ENCODE peak calls at places on chromosomes 4 and X, in five cellular contexts. F is tibial nerve, R is sciatic nerve, I is A549, Q is fibroblast of the conjunctiva. X is an unnamed sample.

GRCh38 chrX:40102393-40103381 is 4.9 kb upstream of the BCOR start:
- DNase-seq in Q (no peak), R (no peak), I (no peak), F (no peak), X (no peak)

GRCh38 chr4:83138979-83139378 is 24.4 kb upstream of the PLAC8 start:
- DNase-seq in I (no peak), R (no peak), Q (no peak), F (no peak), X (no peak)

GRCh38 chrX:4994855-4995254 is 1233.8 kb downstream of the NLGN4X start:
- DNase-seq in I (no peak), R (no peak), Q (no peak), F (no peak), X (no peak)

GRCh38 chr4:72712997-72713396 is 144.0 kb upstream of the ADAMTS3 start:
- DNase-seq in Q (no peak), R (no peak), I (no peak), F (no peak), X (no peak)

GRCh38 chr4:27040351-27040750 is 179.7 kb downstream of the STIM2 start:
- DNase-seq in Q (no peak), F (no peak), R (no peak), I (no peak), X (no peak)

GRCh38 chr4:83490876-83491450 is 6.1 kb upstream of the ABRAXAS1 start:
- DNase-seq in R (no peak), F (no peak), I (peak), Q (peak), X (no peak)

GRCh38 chrX:77668391-77669237 is 117.4 kb downstream of the ATRX start:
- DNase-seq in Q (peak), F (no peak), I (peak), R (no peak), X (no peak)

GRCh38 chr4:177728361-177729152 is 286.3 kb upstream of the AGA start:
- DNase-seq in I (no peak), F (no peak), R (no peak), Q (no peak), X (peak)

GRCh38 chr4:2274320-2275043 is 12.6 kb upstream of the MXD4 start:
- DNase-seq in Q (no peak), R (no peak), I (no peak), F (no peak), X (no peak)

GRCh38 chr4:54661686-54662085 is 3.9 kb downstream of the KIT start:
- DNase-seq in I (no peak), R (no peak), Q (peak), F (no peak), X (no peak)

GRCh38 chrX:16213970-16214369 is 46.7 kb downstream of the MAGEB17 start:
- DNase-seq in R (no peak), Q (no peak), F (no peak), I (no peak), X (no peak)

GRCh38 chr4:30825008-30825765 is 105.0 kb downstream of the PCDH7 start:
- DNase-seq in R (no peak), F (no peak), I (no peak), Q (no peak), X (no peak)

GRCh38 chr4:64095398-64095797 is 313.9 kb downstream of the TECRL start:
- DNase-seq in R (no peak), F (no peak), I (no peak), Q (no peak), X (no peak)

GRCh38 chrX:123450217-123450616 is 266.1 kb downstream of the GRIA3 start:
- DNase-seq in R (no peak), Q (no peak), F (no peak), I (peak), X (peak)

GRCh38 chrX:139762400-139763183 is 54.6 kb upstream of the MCF2 start:
- DNase-seq in I (no peak), R (no peak), F (no peak), Q (peak), X (no peak)

GRCh38 chr4:108244576-108244975 is 75.8 kb upstream of the LEF1 start:
- DNase-seq in I (no peak), F (no peak), Q (no peak), R (no peak), X (no peak)

GRCh38 chrX:71543316-71543715 is 10.4 kb downstream of the OGT start:
- DNase-seq in R (no peak), F (no peak), Q (peak), I (peak), X (no peak)

GRCh38 chrX:119236599-119237525 is 777 bp downstream of the PGRMC1 start:
- DNase-seq in I (no peak), R (peak), F (no peak), Q (no peak), X (peak)

GRCh38 chr4:41427306-41427882 is 110.6 kb upstream of the LIMCH1 start:
- DNase-seq in F (no peak), Q (no peak), I (no peak), R (no peak), X (no peak)

GRCh38 chr4:163611172-163611571 is 116.7 kb downstream of the TMA16 start:
- DNase-seq in R (no peak), Q (no peak), I (no peak), F (no peak), X (no peak)

GRCh38 chrX:118228041-118228440 is 111.4 kb upstream of the KLHL13 start:
- DNase-seq in I (no peak), Q (no peak), F (no peak), R (no peak), X (no peak)

GRCh38 chr4:2768921-2769336 is 12.8 kb upstream of the TNIP2 start:
- DNase-seq in Q (no peak), F (peak), R (no peak), I (no peak), X (no peak)

X was measured in mucosa of descending colon.